ENCODE peak calls at places on chromosomes 12 and 14, in nine cellular contexts. I is stimulated activated CD4-positive, alpha-beta T cell treated with anti-CD3 and anti-CD28 coated beads, Interleukin-4, amount 100 ng/mL, for 1 hour; B is progenitor cell of endocrine pancreas; Z is small intestine; V is naive B cell; N is renal cortical epithelial cell; Y is activated T-cell treated with anti-CD3 and anti-CD28 coated beads, Interleukin-2, amount 50 U/mL, for 72 hours; T is foreskin melanocyte; L is left cardiac atrium. K is an unnamed sample.

GRCh38 chr12:84497819-84498218 is 414.8 kb downstream of the SLC6A15 start:
- DNase-seq in I (no peak), B (no peak), Z (no peak), V (no peak), N (no peak), Y (no peak), T (peak; percentile 11), L (no peak), K (peak; percentile 16)

GRCh38 chr12:110937104-110937641 is 16.8 kb upstream of the MYL2 start:
- DNase-seq in I (peak; percentile 64), B (peak; percentile 68), Z (peak; percentile 15), V (peak; percentile 40), N (peak; percentile 6), Y (peak; percentile 43), T (peak; percentile 7), L (peak; percentile 40), K (peak; percentile 60)

GRCh38 chr12:112409064-112409905 is at the start of gene RPL6:
- DNase-seq in I (peak; percentile 64), B (peak; percentile 53), Z (peak; percentile 96), V (peak; percentile 78), N (peak; percentile 94), Y (peak; percentile 81), T (peak; percentile 95), L (peak; percentile 70), K (peak; percentile 97)

GRCh38 chr12:106179086-106179485 is 40.3 kb upstream of the NUAK1 start:
- DNase-seq in I (no peak), B (no peak), Z (no peak), V (no peak), N (no peak), Y (no peak), T (no peak), L (no peak), K (peak; percentile 60)

GRCh38 chr14:26595922-26596721 is 1.7 kb downstream of the NOVA1 start:
- DNase-seq in I (no peak), B (no peak), Z (no peak), V (no peak), N (peak; percentile 9), Y (no peak), T (no peak), L (no peak), K (peak; percentile 15)

GRCh38 chr14:58362798-58363412 is 32.8 kb upstream of the TOMM20L start:
- DNase-seq in I (no peak), B (no peak), Z (peak; percentile 49), V (no peak), N (peak; percentile 59), Y (no peak), T (no peak), L (no peak), K (peak; percentile 13)

GRCh38 chr12:64893961-64894360 is 69.5 kb downstream of the TBC1D30 start:
- DNase-seq in I (no peak), B (no peak), Z (no peak), V (no peak), N (peak; percentile 3), Y (no peak), T (peak; percentile 13), L (no peak), K (no peak)

GRCh38 chr12:25459541-25459951 is 93.5 kb downstream of the LMNTD1 start:
- DNase-seq in I (no peak), B (no peak), Z (no peak), V (peak; percentile 61), N (no peak), Y (no peak), T (no peak), L (no peak), K (no peak)

GRCh38 chr12:132453361-132454133 is 36.4 kb upstream of the FBRSL1 start:
- DNase-seq in I (no peak), B (no peak), Z (no peak), V (no peak), N (peak; percentile 65), Y (no peak), T (no peak), L (no peak), K (no peak)

GRCh38 chr12:57086951-57087688 is 1.8 kb upstream of the NAB2 start:
- DNase-seq in I (peak; percentile 95), B (peak; percentile 37), Z (peak; percentile 62), V (peak; percentile 86), N (peak; percentile 72), Y (peak; percentile 91), T (peak; percentile 75), L (peak; percentile 96), K (peak; percentile 65)

GRCh38 chr12:65121049-65121955 is at the start of gene WIF1:
- DNase-seq in I (peak; percentile 16), B (peak; percentile 14), Z (peak; percentile 22), V (peak; percentile 13), N (no peak), Y (peak; percentile 35), T (no peak), L (peak; percentile 41), K (peak; percentile 22)

GRCh38 chr14:48398675-48399282 is 723.4 kb upstream of the MDGA2 start:
- DNase-seq in I (no peak), B (no peak), Z (peak; percentile 17), V (peak; percentile 3), N (peak; percentile 59), Y (no peak), T (peak; percentile 51), L (no peak), K (peak; percentile 71)

GRCh38 chr12:113465808-113466769 is 5.6 kb downstream of the LHX5 start:
- DNase-seq in I (no peak), B (no peak), Z (no peak), V (no peak), N (no peak), Y (no peak), T (no peak), L (no peak), K (no peak)

GRCh38 chr12:116779597-116779996 is 41.5 kb downstream of the RNFT2 start:
- DNase-seq in I (no peak), B (no peak), Z (no peak), V (no peak), N (no peak), Y (no peak), T (no peak), L (no peak), K (no peak)

GRCh38 chr12:3587402-3588013 is 96.5 kb downstream of the PRMT8 start:
- DNase-seq in I (no peak), B (no peak), Z (no peak), V (no peak), N (no peak), Y (no peak), T (no peak), L (no peak), K (no peak)

GRCh38 chr14:66315548-66315947 is 170.6 kb upstream of the CCDC196 start:
- DNase-seq in I (no peak), B (no peak), Z (no peak), V (no peak), N (no peak), Y (no peak), T (no peak), L (no peak), K (no peak)

GRCh38 chr14:63295991-63296630 is 22.6 kb downstream of the GPHB5 start:
- DNase-seq in I (no peak), B (no peak), Z (no peak), V (no peak), N (no peak), Y (no peak), T (no peak), L (no peak), K (no peak)

GRCh38 chr12:109741286-109741969 is 27.8 kb downstream of the FAM222A start:
- DNase-seq in I (no peak), B (no peak), Z (no peak), V (no peak), N (no peak), Y (no peak), T (no peak), L (peak; percentile 12), K (no peak)

GRCh38 chr12:96140110-96140509 is 54.1 kb upstream of the ELK3 start:
- DNase-seq in I (no peak), B (no peak), Z (no peak), V (no peak), N (peak; percentile 53), Y (peak; percentile 16), T (no peak), L (no peak), K (no peak)

GRCh38 chr12:126510630-126511029 is 1445.4 kb downstream of the AACS start:
- DNase-seq in I (no peak), B (no peak), Z (no peak), V (no peak), N (no peak), Y (no peak), T (no peak), L (no peak), K (no peak)

GRCh38 chr12:46942579-46942978 is 116.8 kb upstream of the SLC38A4 start:
- DNase-seq in I (no peak), B (no peak), Z (no peak), V (no peak), N (peak; percentile 79), Y (no peak), T (no peak), L (no peak), K (no peak)

GRCh38 chr14:103064978-103065377 is 7.6 kb upstream of the CDC42BPB start:
- DNase-seq in I (no peak), B (no peak), Z (no peak), V (no peak), N (peak; percentile 38), Y (no peak), T (no peak), L (no peak), K (no peak)

GRCh38 chr12:113091506-113091905 is 35.0 kb downstream of the DTX1 start:
- DNase-seq in I (no peak), B (no peak), Z (no peak), V (no peak), N (no peak), Y (no peak), T (no peak), L (no peak), K (no peak)

GRCh38 chr14:104580961-104581360 is 1.4 kb downstream of the C14orf180 start:
- DNase-seq in I (no peak), B (no peak), Z (peak; percentile 11), V (no peak), N (peak; percentile 24), Y (no peak), T (no peak), L (peak; percentile 76), K (no peak)

GRCh38 chr12:46358791-46359666 is 13.5 kb downstream of the SLC38A2 start:
- DNase-seq in I (no peak), B (no peak), Z (no peak), V (no peak), N (no peak), Y (no peak), T (no peak), L (no peak), K (no peak)

GRCh38 chr12:100401660-100402059 is 44.8 kb downstream of the SLC17A8 start:
- DNase-seq in I (no peak), B (no peak), Z (peak; percentile 85), V (no peak), N (peak; percentile 87), Y (no peak), T (peak; percentile 44), L (no peak), K (no peak)

GRCh38 chr14:93183596-93184317 is 940 bp downstream of the MOAP1 start:
- DNase-seq in I (no peak), B (no peak), Z (peak; percentile 32), V (no peak), N (no peak), Y (no peak), T (no peak), L (no peak), K (no peak)

GRCh38 chr14:64683264-64683663 is 21.0 kb upstream of the PLEKHG3 start:
- DNase-seq in I (no peak), B (no peak), Z (no peak), V (no peak), N (peak; percentile 48), Y (no peak), T (peak; percentile 96), L (no peak), K (no peak)

GRCh38 chr14:104973215-104974145 is 4.7 kb downstream of the AHNAK2 start:
- DNase-seq in I (no peak), B (no peak), Z (peak; percentile 80), V (no peak), N (peak; percentile 94), Y (no peak), T (peak; percentile 25), L (peak; percentile 93), K (no peak)

GRCh38 chr12:63844391-63845341 is at the start of gene SRGAP1:
- DNase-seq in I (no peak), B (peak; percentile 41), Z (peak; percentile 72), V (no peak), N (peak; percentile 60), Y (no peak), T (peak; percentile 73), L (peak; percentile 77), K (peak; percentile 70)

GRCh38 chr14:105487986-105488777 is 1.5 kb downstream of the CRIP1 start:
- DNase-seq in I (no peak), B (no peak), Z (peak; percentile 19), V (no peak), N (no peak), Y (no peak), T (no peak), L (peak; percentile 32), K (no peak)

K was measured in SK-N-DZ.